ENCODE peak calls at places on chromosomes 13 and 19, in nine cellular contexts. L, B, D, F, E, X, J, V and Y are unnamed samples. For H3K9me3 and H3K4me1, the result is how much of the 10 kb centered on the place peaks cover.

GRCh38 chr13:23551213-23552008 is 18.8 kb upstream of the TNFRSF19 start:
- DNase-seq in E (no peak), B (no peak), D (no peak), V (no peak), L (no peak), X (peak), F (no peak), J (no peak), Y (no peak)

GRCh38 chr19:51810228-51810627 is 15.3 kb downstream of the FPR3 start:
- DNase-seq in V (no peak), L (no peak), X (no peak), E (no peak), D (no peak), J (no peak), B (no peak), F (peak), Y (no peak)

GRCh38 chr19:35757231-35757748 is 461 bp upstream of the HSPB6 start:
- DNase-seq in L (no peak), D (peak), J (peak), B (no peak), F (no peak), V (peak), E (no peak), X (peak), Y (no peak)

GRCh38 chr19:35843676-35844481 is 8.4 kb downstream of the NPHS1 start:
- DNase-seq in B (no peak), F (no peak), D (peak), E (no peak), X (peak), V (no peak), L (no peak), J (peak), Y (no peak)

GRCh38 chr19:11377237-11377636 is 2.8 kb downstream of the SWSAP1 start:
- DNase-seq in J (no peak), F (peak), X (peak), D (peak), B (no peak), V (no peak), L (no peak), E (no peak), Y (no peak)

GRCh38 chr19:54141356-54141755 is 3.8 kb downstream of the CNOT3 start:
- DNase-seq in B (no peak), X (no peak), E (no peak), J (no peak), L (no peak), V (no peak), D (no peak), F (no peak), Y (no peak)

GRCh38 chr13:28347456-28348371 is 147.2 kb downstream of the FLT1 start:
- DNase-seq in D (no peak), V (no peak), E (no peak), X (no peak), L (no peak), J (no peak), B (no peak), F (peak), Y (no peak)

GRCh38 chr13:79815041-79815440 is 334.1 kb downstream of the NDFIP2 start:
- DNase-seq in L (no peak), J (no peak), B (no peak), D (no peak), V (no peak), E (no peak), X (no peak), F (no peak), Y (no peak)

GRCh38 chr13:49629947-49630346 is 1.6 kb downstream of the ARL11 start:
- DNase-seq in D (no peak), L (no peak), V (no peak), J (no peak), B (no peak), F (no peak), X (no peak), E (no peak), Y (no peak)

GRCh38 chr13:75495938-75496337 is 14.0 kb upstream of the TBC1D4 start:
- DNase-seq in F (no peak), V (no peak), X (peak), D (no peak), L (no peak), B (no peak), E (no peak), J (no peak), Y (no peak)

DNA sequence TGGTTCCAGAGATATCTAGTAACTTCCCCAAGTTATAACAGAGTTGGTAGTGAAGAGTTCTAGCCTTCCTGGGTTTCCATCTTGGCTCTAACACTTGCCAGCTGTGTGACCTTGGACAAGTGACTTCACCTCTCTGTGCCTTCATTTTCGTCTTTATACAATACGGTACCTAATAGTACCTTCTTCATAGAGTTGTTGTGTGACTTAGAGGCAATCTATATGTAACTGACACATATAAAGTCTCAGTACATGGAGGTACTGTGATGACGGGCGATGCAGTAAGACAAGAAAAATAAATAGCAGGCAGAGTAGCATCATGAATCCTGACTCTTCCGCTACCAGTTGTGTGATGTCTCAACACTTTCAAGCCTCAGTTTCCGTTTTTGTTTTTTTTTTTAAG is 8.0 kb upstream of the CLASRP start:
- DNase-seq in V (no peak), F (no peak), J (no peak), B (no peak), L (no peak), D (no peak), E (no peak), X (no peak), Y (no peak)
- H3K9me3 ChIP-seq in V (under half), F (under half), J (under half), B (under half), L (under half), D (under half), E (under half), X (under half), Y (under half)

GRCh38 chr13:43264460-43264859 is 241.1 kb downstream of the DNAJC15 start:
- DNase-seq in X (no peak), V (no peak), D (no peak), B (no peak), F (no peak), L (no peak), E (no peak), J (no peak), Y (no peak)

GRCh38 chr13:43266953-43267615 is 243.7 kb downstream of the DNAJC15 start:
- DNase-seq in D (no peak), B (no peak), E (no peak), X (no peak), F (no peak), J (no peak), V (no peak), L (no peak), Y (no peak)

GRCh38 chr13:43267916-43268315 is 244.5 kb downstream of the DNAJC15 start:
- DNase-seq in D (no peak), F (no peak), B (no peak), X (no peak), E (no peak), J (no peak), V (no peak), L (no peak), Y (no peak)

GRCh38 chr13:43263047-43263446 is 239.7 kb downstream of the DNAJC15 start:
- DNase-seq in X (no peak), F (no peak), J (no peak), V (no peak), L (no peak), E (no peak), B (no peak), D (no peak), Y (no peak)

DNA sequence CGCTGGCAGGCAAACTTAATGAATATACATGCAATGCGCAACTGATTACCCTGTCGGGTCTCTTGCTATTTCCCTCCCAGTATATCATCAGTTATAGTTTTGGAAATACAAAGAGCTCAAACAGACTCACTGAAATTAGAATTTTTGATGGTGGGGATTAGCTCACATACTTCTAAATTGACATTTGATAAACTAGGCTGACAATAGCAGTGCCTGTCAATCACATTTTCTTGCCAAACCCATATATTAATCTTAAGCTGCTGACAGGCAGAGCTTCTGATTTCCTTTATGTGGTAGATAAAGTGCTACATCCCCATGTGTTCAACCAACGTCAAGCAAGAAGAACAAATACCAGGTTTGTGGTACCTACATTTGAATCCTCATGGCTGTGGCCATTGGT is 241.6 kb downstream of the DNAJC15 start:
- DNase-seq in L (no peak), D (no peak), F (no peak), X (no peak), B (no peak), V (no peak), E (no peak), J (no peak), Y (no peak)
- H3K4me1 ChIP-seq in L (under half), D (under half), F (under half), X (half or more), B (under half), V (under half), E (under half), J (under half), Y (under half)

GRCh38 chr19:3149526-3150505 is 14.0 kb downstream of the GNA15 start:
- DNase-seq in D (no peak), J (no peak), L (no peak), F (no peak), B (no peak), V (no peak), E (no peak), X (no peak), Y (no peak)

GRCh38 chr19:3153286-3154230 is 17.7 kb downstream of the GNA15 start:
- DNase-seq in X (no peak), V (no peak), B (no peak), E (no peak), L (no peak), J (no peak), D (no peak), F (no peak), Y (no peak)

GRCh38 chr19:3150739-3151329 is 15.0 kb downstream of the GNA15 start:
- DNase-seq in V (no peak), L (no peak), D (no peak), F (no peak), X (no peak), E (no peak), B (no peak), J (no peak), Y (no peak)

GRCh38 chr19:3151563-3152430 is 16.0 kb downstream of the GNA15 start:
- DNase-seq in D (no peak), L (no peak), B (no peak), F (no peak), J (no peak), E (no peak), V (no peak), X (no peak), Y (no peak)

DNA sequence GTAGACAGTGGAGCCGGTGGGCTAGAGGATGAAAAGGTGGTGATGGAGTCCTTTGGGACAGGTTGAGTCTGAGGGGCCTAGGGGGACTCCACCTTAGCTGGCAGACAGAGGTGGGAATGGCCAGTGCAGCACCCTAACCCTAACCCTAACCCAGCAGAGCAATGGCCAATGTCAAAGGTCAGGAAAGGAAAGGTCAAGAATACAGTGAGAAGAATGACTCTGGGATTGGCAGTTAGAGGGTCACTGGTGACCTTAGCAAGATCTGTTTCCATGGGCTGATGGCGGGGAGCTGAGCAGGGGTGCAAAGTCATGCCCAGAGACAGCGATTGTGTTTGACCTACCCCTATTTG is 16.6 kb downstream of the GNA15 start:
- DNase-seq in J (no peak), E (no peak), V (no peak), D (no peak), F (no peak), L (no peak), X (no peak), B (no peak), Y (no peak)
- H3K9me3 ChIP-seq in J (under half), E (under half), V (under half), D (under half), F (under half), L (under half), X (under half), B (under half), Y (under half)

DNA sequence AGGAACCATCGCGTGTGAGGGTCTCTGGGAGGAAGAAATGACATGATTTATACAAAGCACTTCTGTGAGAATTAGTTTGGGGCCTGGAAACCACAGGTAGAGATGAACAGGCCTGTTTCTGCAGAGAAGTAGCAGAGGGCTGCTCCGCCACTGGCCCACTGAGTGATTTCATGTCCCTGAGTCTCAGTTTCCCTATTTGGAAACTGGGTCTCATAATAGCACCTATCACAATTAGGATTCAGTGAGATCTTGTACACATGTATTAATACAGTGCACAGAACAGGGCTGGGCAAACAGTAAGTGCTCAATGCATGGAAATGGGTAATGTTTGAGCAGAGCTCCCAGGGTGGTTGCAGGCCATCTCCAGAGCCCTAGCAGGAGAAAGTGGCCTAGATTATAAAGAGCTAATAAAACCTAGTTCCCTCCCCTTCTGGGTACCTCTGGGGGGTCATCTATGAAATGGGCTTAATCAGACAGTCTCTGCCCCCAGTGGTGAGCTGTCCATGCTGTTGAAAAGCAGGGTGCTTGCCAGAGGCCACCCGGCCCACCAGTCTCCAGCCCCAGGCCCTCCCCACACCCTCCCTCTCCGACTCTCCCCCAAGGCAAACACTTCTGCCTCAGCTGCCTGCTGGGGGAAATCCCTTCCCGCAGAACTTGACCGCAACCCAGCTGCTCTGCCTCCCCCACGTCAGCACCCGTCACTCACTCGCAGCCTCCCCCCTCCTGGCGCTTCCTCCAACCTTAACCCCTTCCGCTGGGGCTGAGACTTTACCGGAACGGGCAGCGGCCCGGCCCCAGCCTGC is 4.5 kb downstream of the BCL3 start:
- DNase-seq in L (peak), E (no peak), J (peak), X (peak), V (peak), B (peak), F (peak), D (peak), Y (peak)
- H3K4me1 ChIP-seq in L (half or more), E (under half), J (half or more), X (under half), V (half or more), B (under half), F (under half), D (half or more), Y (under half)